ENCODE peak calls at places on chromosomes 1 and 21, in six cellular contexts. Y is stomach, Z is breast epithelium, V is sigmoid colon, I is transverse colon, M is prostate gland. E is an unnamed sample.
A peak's percentile ranks its signal among the peaks of the same experiment; 100 is the strongest.

GRCh38 chr1:243323481-243323880 is 67.6 kb downstream of the SDCCAG8 start:
- DNase-seq in Y (no peak), Z (no peak), V (no peak), I (no peak), M (no peak), E (no peak)

GRCh38 chr21:40841524-40842196 is 5.3 kb downstream of the DSCAM start:
- DNase-seq in Y (peak; percentile 67), Z (no peak), V (no peak), I (no peak), M (peak; percentile 64), E (peak; percentile 91)

GRCh38 chr1:33516428-33516827 is 44.0 kb downstream of the ZSCAN20 start:
- DNase-seq in Y (no peak), Z (no peak), V (no peak), I (no peak), M (no peak), E (no peak)

GRCh38 chr1:221939598-221939997 is 197.7 kb upstream of the DUSP10 start:
- DNase-seq in Y (no peak), Z (no peak), V (no peak), I (peak; percentile 15), M (no peak), E (peak; percentile 75)

GRCh38 chr1:163307479-163308171 is 14.1 kb upstream of the NUF2 start:
- DNase-seq in Y (no peak), Z (no peak), V (no peak), I (no peak), M (no peak), E (no peak)

GRCh38 chr1:92315766-92316413 is 17.0 kb downstream of the RPAP2 start:
- DNase-seq in Y (no peak), Z (no peak), V (no peak), I (peak; percentile 22), M (no peak), E (no peak)

GRCh38 chr1:33758698-33759097 is 105.2 kb upstream of the HMGB4 start:
- DNase-seq in Y (no peak), Z (no peak), V (no peak), I (no peak), M (peak; percentile 8), E (no peak)

GRCh38 chr1:161531986-161532875 is 7.9 kb downstream of the HSPA6 start:
- DNase-seq in Y (no peak), Z (no peak), V (no peak), I (no peak), M (no peak), E (no peak)

GRCh38 chr21:42120056-42120903 is 49.2 kb downstream of the UMODL1 start:
- DNase-seq in Y (no peak), Z (no peak), V (no peak), I (peak; percentile 47), M (peak; percentile 62), E (no peak)

GRCh38 chr1:174337000-174337681 is 110.6 kb upstream of the GPR52 start:
- DNase-seq in Y (no peak), Z (no peak), V (no peak), I (no peak), M (no peak), E (no peak)

GRCh38 chr21:42423197-42423675 is 19.5 kb downstream of the UBASH3A start:
- DNase-seq in Y (no peak), Z (no peak), V (no peak), I (peak; percentile 30), M (no peak), E (no peak)

GRCh38 chr1:6613361-6614018 is at the start of gene PHF13:
- DNase-seq in Y (peak; percentile 100), Z (peak; percentile 100), V (peak; percentile 100), I (peak; percentile 100), M (peak; percentile 99), E (peak; percentile 100)

DNA sequence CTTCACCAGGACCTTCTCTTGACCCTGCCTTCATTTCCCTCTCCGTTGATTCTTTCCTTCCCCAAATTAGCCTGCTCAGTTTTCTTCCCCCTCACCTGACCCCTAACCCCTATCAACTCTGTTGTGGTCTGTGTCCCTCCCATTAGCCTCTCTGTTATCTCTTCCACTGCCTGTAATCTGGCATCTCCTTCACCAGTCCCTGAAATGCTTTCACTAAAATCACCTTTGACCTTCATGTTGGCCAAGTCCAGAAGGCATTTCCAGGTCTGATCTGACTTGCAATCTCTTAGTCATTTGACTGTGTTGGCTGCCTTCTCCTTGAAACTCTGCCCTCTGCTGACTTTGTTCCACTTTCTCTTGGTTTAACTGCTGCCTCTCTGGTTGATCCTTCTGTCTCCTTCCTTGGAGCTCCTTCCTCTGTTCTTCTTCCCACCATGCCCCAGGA is 28.2 kb downstream of the ATP8B2 start:
- DNase-seq in Y (peak; percentile 51), Z (no peak), V (no peak), I (peak; percentile 44), M (no peak), E (no peak)
- TF ChIP-seq POLR2AphosphoS5 in Y (peak; percentile 79), Z (no peak), V (no peak), I (no peak), M (no peak), E (no peak)

DNA sequence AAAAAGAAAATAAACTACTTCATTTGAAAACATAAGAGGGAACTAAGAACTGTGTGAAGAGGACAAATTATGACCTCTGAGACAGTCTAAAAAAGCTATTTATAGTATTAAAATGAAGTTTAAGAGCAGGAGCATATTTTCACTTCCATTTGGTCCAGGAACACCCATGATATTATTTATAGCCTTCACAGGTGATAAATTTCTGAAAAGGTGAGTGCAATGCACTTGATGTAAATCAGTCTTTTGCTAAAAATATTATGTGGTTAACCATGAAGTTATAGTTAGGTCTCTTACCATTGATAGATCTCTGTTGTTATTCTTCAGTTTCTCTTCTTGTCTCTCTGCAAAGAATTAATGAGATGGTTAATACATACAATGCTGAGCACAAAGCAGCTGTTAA is 14.7 kb downstream of the TMCO1 start:
- DNase-seq in Y (no peak), Z (no peak), V (no peak), I (no peak), M (no peak), E (no peak)
- H3K36me3 ChIP-seq in Y (peaks cover 73% of the 10 kb centered on the region), Z (no peaks in the 10 kb centered on the region), V (no peaks in the 10 kb centered on the region), I (no peaks in the 10 kb centered on the region), M (no peaks in the 10 kb centered on the region), E (peaks cover 61% of the 10 kb centered on the region)

DNA sequence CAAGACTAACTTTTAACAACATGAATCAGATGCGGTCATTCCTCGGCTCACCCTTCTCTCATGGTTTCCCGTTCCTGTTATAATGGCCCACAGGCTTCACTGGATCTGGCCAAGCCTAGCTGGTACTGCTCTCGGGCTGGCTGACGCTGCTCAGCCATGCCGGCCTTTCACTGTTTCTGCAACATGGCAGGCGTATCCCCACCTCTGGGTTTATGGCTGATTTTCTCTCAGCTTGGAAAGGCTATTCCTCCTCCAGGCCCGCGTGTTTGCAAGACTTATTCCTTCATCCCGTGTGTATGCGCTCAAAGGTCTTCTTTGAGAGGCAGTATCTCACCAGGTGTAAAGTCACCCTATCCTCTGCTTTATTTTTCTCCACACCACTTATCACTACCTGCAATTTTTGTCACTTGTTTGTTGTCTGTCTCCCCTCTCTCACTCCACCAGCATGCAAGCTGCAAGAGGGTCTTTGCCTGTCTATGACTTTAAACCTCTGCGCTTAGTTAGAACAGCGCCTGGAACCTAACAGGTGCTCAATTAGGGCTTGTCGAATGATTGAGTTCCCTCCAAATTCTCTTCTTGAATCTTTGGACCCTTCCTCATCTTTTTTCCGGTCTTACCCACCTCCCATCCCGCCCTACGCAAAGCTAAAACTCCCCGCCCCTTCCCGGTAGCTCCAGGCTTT is 495 bp upstream of the RAP1A start:
- DNase-seq in Y (no peak), Z (no peak), V (peak; percentile 66), I (no peak), M (no peak), E (no peak)
- TF ChIP-seq POLR2A in Y (no peak), Z (no peak), V (no peak), I (no peak), M (no peak), E (no peak)

GRCh38 chr1:96684737-96685136 is 36.8 kb upstream of the PTBP2 start:
- DNase-seq in Y (no peak), Z (no peak), V (no peak), I (no peak), M (no peak), E (no peak)
- TF ChIP-seq POLR2AphosphoS5 in Y (no peak), Z (peak; percentile 44), V (peak; percentile 60), I (no peak), M (no peak), E (no peak)

DNA sequence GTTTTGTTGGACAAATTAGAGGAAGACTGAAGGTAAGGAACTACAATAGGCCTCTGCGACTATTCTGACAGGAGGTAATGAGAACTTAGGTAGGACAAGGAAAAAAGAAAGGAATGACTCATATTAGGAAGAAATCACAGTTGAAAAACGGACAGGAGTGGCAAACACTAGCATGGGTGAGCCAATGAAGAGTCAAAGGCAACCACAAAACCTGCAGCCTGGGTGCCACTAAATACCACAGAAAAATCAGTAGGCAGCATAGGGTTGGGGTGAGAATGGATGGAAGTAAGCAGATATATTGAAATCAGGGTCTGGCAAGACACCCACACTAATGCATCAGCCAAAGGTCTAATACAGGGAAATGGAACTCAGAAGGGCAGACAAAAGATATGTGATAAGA is 10.0 kb downstream of the RBM34 start:
- DNase-seq in Y (no peak), Z (no peak), V (no peak), I (no peak), M (no peak), E (no peak)
- H3K36me3 ChIP-seq in Y (peaks cover 99% of the 10 kb centered on the region), Z (peaks cover 4% of the 10 kb centered on the region), V (peaks cover 3% of the 10 kb centered on the region), I (no peaks in the 10 kb centered on the region), M (no peaks in the 10 kb centered on the region), E (peaks cover 98% of the 10 kb centered on the region)

DNA sequence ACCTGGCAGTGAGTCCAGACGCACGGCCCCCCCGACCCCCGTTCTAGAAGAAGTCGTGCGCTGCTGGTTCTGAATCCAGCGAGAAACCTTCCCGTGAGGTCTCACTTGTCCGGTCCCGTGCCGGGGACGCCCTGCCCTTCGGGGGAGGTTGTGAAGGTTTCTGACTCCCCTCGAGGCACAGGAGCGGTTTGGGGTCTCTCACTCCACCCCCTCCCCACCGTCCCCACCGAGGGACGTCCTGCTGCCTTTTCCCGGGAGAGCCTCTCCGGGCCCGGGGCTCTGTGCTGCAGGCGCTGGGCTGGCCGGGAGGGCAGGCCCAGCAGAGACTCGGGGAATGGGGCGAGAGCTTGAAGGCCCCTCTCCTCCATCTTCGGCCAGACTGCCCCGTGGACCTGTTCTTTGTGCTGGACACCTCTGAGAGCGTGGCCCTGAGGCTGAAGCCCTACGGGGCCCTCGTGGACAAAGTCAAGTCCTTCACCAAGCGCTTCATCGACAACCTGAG is 737 bp downstream of the COL6A1 start:
- DNase-seq in Y (no peak), Z (peak; percentile 47), V (peak; percentile 71), I (peak; percentile 26), M (no peak), E (no peak)
- TF ChIP-seq POLR2A in Y (no peak), Z (no peak), V (no peak), I (no peak), M (no peak), E (no peak)

GRCh38 chr1:206769331-206769731 is 1.2 kb upstream of the IL19 start:
- DNase-seq in Y (peak; percentile 34), Z (no peak), V (no peak), I (peak; percentile 35), M (no peak), E (no peak)
- TF ChIP-seq POLR2AphosphoS5 in Y (no peak), Z (no peak), V (no peak), I (no peak), M (no peak), E (no peak)

GRCh38 chr1:36305915-36306209 is 306 bp upstream of the SH3D21 start:
- DNase-seq in Y (no peak), Z (no peak), V (no peak), I (peak; percentile 22), M (no peak), E (no peak)
- H3K36me3 ChIP-seq in Y (peaks cover 39% of the 10 kb centered on the region), Z (no peaks in the 10 kb centered on the region), V (peaks cover 15% of the 10 kb centered on the region), I (peaks cover 6% of the 10 kb centered on the region), M (peaks cover 13% of the 10 kb centered on the region), E (peaks cover 39% of the 10 kb centered on the region)

GRCh38 chr1:111214086-111214801 is 13.3 kb upstream of the CHI3L2 start:
- DNase-seq in Y (no peak), Z (no peak), V (no peak), I (no peak), M (no peak), E (no peak)
- TF ChIP-seq POLR2A in Y (no peak), Z (no peak), V (no peak), I (no peak), M (no peak), E (no peak)